ENCODE peak calls at places on chromosomes 4 and X, in five cellular contexts. P, W, U, E and M are unnamed samples.

GRCh38 chr4:156974264-156974663 is 2.7 kb upstream of the PDGFC start:
- DNase-seq in P (no peak), W (no peak), U (no peak), E (peak), M (no peak)

GRCh38 chr4:57020467-57021101 is 41.9 kb downstream of the POLR2B start:
- DNase-seq in P (peak), W (no peak), U (no peak), E (peak), M (no peak)

GRCh38 chr4:1990348-1990645 is 18.5 kb downstream of the NELFA start:
- DNase-seq in P (no peak), W (no peak), U (no peak), E (no peak), M (no peak)

GRCh38 chr4:23782778-23783455 is 106.9 kb downstream of the PPARGC1A start:
- DNase-seq in P (no peak), W (no peak), U (no peak), E (no peak), M (no peak)

GRCh38 chr4:39568805-39569204 is 41.6 kb upstream of the UGDH start:
- DNase-seq in P (no peak), W (no peak), U (peak), E (no peak), M (no peak)

GRCh38 chr4:71713611-71714203 is 70.2 kb downstream of the GC start:
- DNase-seq in P (peak), W (no peak), U (peak), E (no peak), M (no peak)

GRCh38 chr4:48963042-48963679 is 22.9 kb upstream of the CWH43 start:
- DNase-seq in P (peak), W (peak), U (peak), E (peak), M (peak)

GRCh38 chr4:40197879-40198689 is 1.3 kb downstream of the RHOH start:
- DNase-seq in P (no peak), W (no peak), U (peak), E (no peak), M (no peak)

GRCh38 chr4:176584031-176584430 is 208.7 kb downstream of the VEGFC start:
- DNase-seq in P (no peak), W (no peak), U (no peak), E (peak), M (no peak)

GRCh38 chrX:140948827-140949226 is 53.6 kb upstream of the SPANXB1 start:
- DNase-seq in P (no peak), W (no peak), U (no peak), E (no peak), M (no peak)

GRCh38 chr4:101114936-101115372 is 232.4 kb downstream of the PPP3CA start:
- DNase-seq in P (peak), W (no peak), U (no peak), E (peak), M (no peak)

DNA sequence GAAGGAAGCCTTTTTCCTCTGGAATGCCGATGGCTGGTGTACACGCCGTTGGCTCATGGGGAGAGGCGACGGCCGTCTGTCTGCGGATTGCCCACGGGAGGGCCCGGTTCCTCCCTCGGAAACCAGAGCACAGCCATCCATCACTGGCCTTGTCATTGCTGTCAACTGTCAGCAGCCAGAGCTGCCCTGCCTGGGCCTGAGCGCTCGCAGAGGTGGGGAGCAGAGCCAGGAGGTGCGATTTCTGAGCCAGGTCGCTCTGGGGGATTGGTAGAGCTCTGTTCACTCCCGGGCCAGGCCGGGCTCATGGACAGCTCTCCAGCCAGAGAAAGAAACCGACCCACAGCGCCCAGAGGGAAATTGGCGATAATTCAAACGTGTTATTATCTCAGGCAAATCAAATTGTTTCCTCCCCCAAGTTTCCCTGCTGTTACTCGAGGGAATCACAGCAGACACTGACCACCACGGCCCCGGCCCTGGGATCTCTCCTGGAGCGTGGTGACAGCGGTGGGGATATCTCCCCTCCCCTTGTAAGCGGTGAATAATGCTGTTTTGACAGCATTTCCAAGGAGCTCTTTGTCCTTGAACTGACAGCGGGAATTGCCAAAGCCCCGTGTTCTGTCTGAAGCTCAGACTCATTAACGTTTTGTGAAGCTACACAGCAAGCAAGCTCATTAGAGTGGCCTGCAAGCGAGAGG is 221.0 kb upstream of the PSAPL1 start:
- DNase-seq in P (no peak), W (no peak), U (no peak), E (no peak), M (no peak)
- H3K27ac ChIP-seq in P (no peak), W (no peak), U (no peak), E (no peak), M (no peak)

DNA sequence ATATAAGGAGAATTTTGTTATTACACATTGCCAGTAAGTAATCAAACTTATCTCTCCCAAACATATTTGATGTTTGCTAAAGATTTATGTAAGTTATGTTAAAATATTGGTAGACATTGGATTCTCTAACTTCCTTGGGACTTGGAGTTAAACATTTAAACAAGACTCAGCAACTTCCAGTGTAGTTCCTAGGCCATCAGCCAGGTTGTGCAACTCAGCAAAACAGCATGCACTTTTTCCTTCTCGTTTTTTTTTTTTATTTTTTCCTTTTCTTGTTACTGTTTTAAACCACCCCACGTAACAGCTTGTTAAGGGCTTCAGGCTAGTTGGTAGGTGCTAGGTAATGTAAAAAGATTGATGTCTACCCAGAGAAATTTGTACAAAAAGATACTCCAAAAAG is 510.4 kb downstream of the ANKRD50 start:
- DNase-seq in P (no peak), W (no peak), U (no peak), E (no peak), M (peak)
- TF ChIP-seq CTCF in P (no peak), W (peak), U (no peak), E (peak), M (peak)

DNA sequence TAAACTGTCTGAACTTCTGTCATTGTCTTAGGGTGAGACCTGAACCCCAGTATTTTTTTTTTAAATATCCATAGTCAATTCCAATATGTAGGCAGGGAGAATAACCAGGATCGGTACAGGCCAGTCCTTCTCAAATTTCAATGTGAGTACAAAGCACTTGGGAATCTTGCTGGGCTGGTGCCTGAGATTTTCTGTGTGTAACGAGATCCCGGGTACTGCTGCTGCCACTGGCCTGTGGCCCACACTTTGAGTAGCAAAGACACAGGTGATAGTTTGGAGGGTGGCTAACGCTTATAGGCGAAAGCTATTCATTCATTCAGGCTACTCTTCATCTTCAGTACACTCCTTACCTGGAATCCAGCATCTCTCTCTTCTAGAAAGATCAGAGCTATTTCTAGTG is 923.6 kb upstream of the TENM3 start:
- DNase-seq in P (no peak), W (no peak), U (no peak), E (no peak), M (no peak)
- H3K27ac ChIP-seq in P (no peak), W (no peak), U (no peak), E (no peak), M (no peak)

GRCh38 chrX:47158131-47158530 is 13.1 kb downstream of the RBM10 start:
- DNase-seq in P (no peak), W (no peak), U (no peak), E (no peak), M (no peak)
- TF ChIP-seq CTCF in P (no peak), W (no peak), U (peak), E (no peak), M (no peak)